ENCODE peak calls at places on chromosomes 4 and X, in seven cellular contexts. One of them, this sample, is unnamed.

GRCh38 chrX:48578661-48579128 is 4.4 kb downstream of the RBM3 start:
- DNase-seq in endodermal cell: peak
- DNase-seq in right lobe of liver: no peak
- DNase-seq in IMR-90: no peak
- DNase-seq in naive thymus-derived CD4-positive, alpha-beta T cell: no peak
- DNase-seq in colonic mucosa: no peak
- DNase-seq in transverse colon: no peak
- DNase-seq in this sample: no peak

GRCh38 chr4:75653845-75654503 is 19.2 kb downstream of the G3BP2 start:
- DNase-seq in endodermal cell: peak
- DNase-seq in right lobe of liver: no peak
- DNase-seq in IMR-90: peak
- DNase-seq in naive thymus-derived CD4-positive, alpha-beta T cell: no peak
- DNase-seq in colonic mucosa: no peak
- DNase-seq in transverse colon: no peak
- DNase-seq in this sample: no peak

GRCh38 chr4:118935819-118936218 is 47.2 kb downstream of the SYNPO2 start:
- DNase-seq in endodermal cell: no peak
- DNase-seq in right lobe of liver: no peak
- DNase-seq in IMR-90: no peak
- DNase-seq in naive thymus-derived CD4-positive, alpha-beta T cell: no peak
- DNase-seq in colonic mucosa: no peak
- DNase-seq in transverse colon: no peak
- DNase-seq in this sample: no peak

GRCh38 chr4:4334798-4335520 is 44.9 kb downstream of the ZBTB49 start:
- DNase-seq in endodermal cell: peak
- DNase-seq in right lobe of liver: peak
- DNase-seq in IMR-90: peak
- DNase-seq in naive thymus-derived CD4-positive, alpha-beta T cell: peak
- DNase-seq in colonic mucosa: peak
- DNase-seq in transverse colon: peak
- DNase-seq in this sample: peak

GRCh38 chrX:56764153-56764974 is 35.3 kb downstream of the NBDY start:
- DNase-seq in endodermal cell: peak
- DNase-seq in right lobe of liver: peak
- DNase-seq in IMR-90: peak
- DNase-seq in naive thymus-derived CD4-positive, alpha-beta T cell: peak
- DNase-seq in colonic mucosa: peak
- DNase-seq in transverse colon: peak
- DNase-seq in this sample: peak

GRCh38 chr4:67366341-67366861 is 178.9 kb downstream of the CENPC start:
- DNase-seq in endodermal cell: no peak
- DNase-seq in right lobe of liver: no peak
- DNase-seq in IMR-90: no peak
- DNase-seq in naive thymus-derived CD4-positive, alpha-beta T cell: no peak
- DNase-seq in colonic mucosa: no peak
- DNase-seq in transverse colon: no peak
- DNase-seq in this sample: no peak

GRCh38 chr4:54099287-54099958 is 540 bp upstream of the GSX2 start:
- DNase-seq in endodermal cell: peak
- DNase-seq in right lobe of liver: no peak
- DNase-seq in IMR-90: no peak
- DNase-seq in naive thymus-derived CD4-positive, alpha-beta T cell: no peak
- DNase-seq in colonic mucosa: no peak
- DNase-seq in transverse colon: no peak
- DNase-seq in this sample: no peak

GRCh38 chrX:41824551-41824950 is 98.8 kb downstream of the CASK start:
- DNase-seq in endodermal cell: peak
- DNase-seq in right lobe of liver: no peak
- DNase-seq in IMR-90: peak
- DNase-seq in naive thymus-derived CD4-positive, alpha-beta T cell: no peak
- DNase-seq in colonic mucosa: peak
- DNase-seq in transverse colon: no peak
- DNase-seq in this sample: no peak

GRCh38 chr4:110112056-110112455 is 86.4 kb downstream of the ELOVL6 start:
- DNase-seq in endodermal cell: no peak
- DNase-seq in right lobe of liver: no peak
- DNase-seq in IMR-90: no peak
- DNase-seq in naive thymus-derived CD4-positive, alpha-beta T cell: no peak
- DNase-seq in colonic mucosa: no peak
- DNase-seq in transverse colon: no peak
- DNase-seq in this sample: no peak

GRCh38 chr4:139555705-139556070 is 331 bp downstream of the SETD7 start:
- DNase-seq in endodermal cell: no peak
- DNase-seq in right lobe of liver: peak
- DNase-seq in IMR-90: no peak
- DNase-seq in naive thymus-derived CD4-positive, alpha-beta T cell: no peak
- DNase-seq in colonic mucosa: peak
- DNase-seq in transverse colon: peak
- DNase-seq in this sample: no peak

GRCh38 chr4:38050560-38051350 is 90.6 kb downstream of the PTTG2 start:
- DNase-seq in endodermal cell: no peak
- DNase-seq in right lobe of liver: no peak
- DNase-seq in IMR-90: peak
- DNase-seq in naive thymus-derived CD4-positive, alpha-beta T cell: no peak
- DNase-seq in colonic mucosa: no peak
- DNase-seq in transverse colon: no peak
- DNase-seq in this sample: no peak

GRCh38 chr4:110193822-110194761 is 4.3 kb downstream of the ELOVL6 start:
- DNase-seq in endodermal cell: peak
- DNase-seq in right lobe of liver: peak
- DNase-seq in IMR-90: peak
- DNase-seq in naive thymus-derived CD4-positive, alpha-beta T cell: peak
- DNase-seq in colonic mucosa: peak
- DNase-seq in transverse colon: peak
- DNase-seq in this sample: peak

GRCh38 chr4:105022811-105023667 is 123.6 kb upstream of the TET2 start:
- DNase-seq in endodermal cell: peak
- DNase-seq in right lobe of liver: no peak
- DNase-seq in IMR-90: peak
- DNase-seq in naive thymus-derived CD4-positive, alpha-beta T cell: no peak
- DNase-seq in colonic mucosa: no peak
- DNase-seq in transverse colon: no peak
- DNase-seq in this sample: no peak

GRCh38 chrX:11460347-11460746 is 167.1 kb downstream of the AMELX start:
- DNase-seq in endodermal cell: no peak
- DNase-seq in right lobe of liver: no peak
- DNase-seq in IMR-90: no peak
- DNase-seq in naive thymus-derived CD4-positive, alpha-beta T cell: no peak
- DNase-seq in colonic mucosa: no peak
- DNase-seq in transverse colon: no peak
- DNase-seq in this sample: no peak

GRCh38 chrX:155959018-155959587 is 38.4 kb upstream of the IL9R start:
- DNase-seq in endodermal cell: no peak
- DNase-seq in right lobe of liver: no peak
- DNase-seq in IMR-90: no peak
- DNase-seq in naive thymus-derived CD4-positive, alpha-beta T cell: no peak
- DNase-seq in colonic mucosa: no peak
- DNase-seq in transverse colon: no peak
- DNase-seq in this sample: peak

GRCh38 chr4:90181644-90182043 is 54.5 kb downstream of the CCSER1 start:
- DNase-seq in endodermal cell: no peak
- DNase-seq in right lobe of liver: no peak
- DNase-seq in IMR-90: no peak
- DNase-seq in naive thymus-derived CD4-positive, alpha-beta T cell: no peak
- DNase-seq in colonic mucosa: peak
- DNase-seq in transverse colon: no peak
- DNase-seq in this sample: no peak

GRCh38 chr4:163744861-163745260 is 250.4 kb downstream of the TMA16 start:
- DNase-seq in endodermal cell: no peak
- DNase-seq in right lobe of liver: no peak
- DNase-seq in IMR-90: no peak
- DNase-seq in naive thymus-derived CD4-positive, alpha-beta T cell: no peak
- DNase-seq in colonic mucosa: no peak
- DNase-seq in transverse colon: no peak
- DNase-seq in this sample: no peak

GRCh38 chr4:26858947-26859401 is 1.7 kb upstream of the STIM2 start:
- DNase-seq in endodermal cell: no peak
- DNase-seq in right lobe of liver: no peak
- DNase-seq in IMR-90: peak
- DNase-seq in naive thymus-derived CD4-positive, alpha-beta T cell: no peak
- DNase-seq in colonic mucosa: no peak
- DNase-seq in transverse colon: no peak
- DNase-seq in this sample: no peak
- H3K27ac ChIP-seq in endodermal cell: no peak
- H3K27ac ChIP-seq in right lobe of liver: peak
- H3K27ac ChIP-seq in IMR-90: no peak
- H3K27ac ChIP-seq in naive thymus-derived CD4-positive, alpha-beta T cell: peak
- H3K27ac ChIP-seq in colonic mucosa: peak
- H3K27ac ChIP-seq in transverse colon: peak
- H3K27ac ChIP-seq in this sample: no peak

DNA sequence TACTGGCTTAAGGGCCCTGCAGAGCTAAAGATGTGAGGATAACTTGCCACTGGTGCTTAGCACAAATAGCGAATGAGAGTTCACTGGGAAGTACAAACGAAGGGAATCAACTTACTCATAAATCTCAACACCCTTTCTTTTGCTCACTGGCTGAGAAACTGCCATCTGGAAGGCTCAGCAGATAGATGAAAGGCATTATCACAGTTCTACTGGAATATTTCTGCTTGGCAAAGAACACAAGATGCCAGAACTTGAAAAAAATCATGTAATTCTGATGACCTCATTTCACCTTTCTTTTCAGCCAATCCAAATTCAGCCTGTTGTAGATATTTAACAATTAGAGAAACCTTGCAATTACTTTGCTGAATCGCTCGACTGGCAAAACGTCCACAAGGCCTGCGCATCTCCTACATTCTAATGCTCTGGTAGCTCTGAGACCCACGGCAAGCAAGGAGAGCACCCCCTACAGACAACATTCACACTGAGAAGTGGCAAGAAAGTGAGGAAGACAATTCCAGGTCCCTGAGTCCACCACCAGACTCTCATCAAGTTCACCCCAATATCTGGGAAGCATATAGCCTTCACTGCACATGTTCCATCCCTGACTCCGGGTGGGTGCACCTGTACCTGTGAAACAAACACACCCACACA is 27.5 kb downstream of the TSPAN5 start:
- DNase-seq in endodermal cell: no peak
- DNase-seq in right lobe of liver: no peak
- DNase-seq in IMR-90: peak
- DNase-seq in naive thymus-derived CD4-positive, alpha-beta T cell: no peak
- DNase-seq in colonic mucosa: no peak
- DNase-seq in transverse colon: no peak
- DNase-seq in this sample: no peak
- H3K4me3 ChIP-seq in endodermal cell: no peak
- H3K4me3 ChIP-seq in right lobe of liver: no peak
- H3K4me3 ChIP-seq in IMR-90: no peak
- H3K4me3 ChIP-seq in naive thymus-derived CD4-positive, alpha-beta T cell: no peak
- H3K4me3 ChIP-seq in colonic mucosa: no peak
- H3K4me3 ChIP-seq in transverse colon: no peak
- H3K4me3 ChIP-seq in this sample: no peak

GRCh38 chrX:70481424-70481823 is 36.8 kb downstream of the DLG3 start:
- DNase-seq in endodermal cell: no peak
- DNase-seq in right lobe of liver: no peak
- DNase-seq in IMR-90: no peak
- DNase-seq in naive thymus-derived CD4-positive, alpha-beta T cell: no peak
- DNase-seq in colonic mucosa: no peak
- DNase-seq in transverse colon: no peak
- DNase-seq in this sample: no peak

GRCh38 chrX:70479197-70479969 is 34.7 kb downstream of the DLG3 start:
- DNase-seq in endodermal cell: no peak
- DNase-seq in right lobe of liver: no peak
- DNase-seq in IMR-90: peak
- DNase-seq in naive thymus-derived CD4-positive, alpha-beta T cell: no peak
- DNase-seq in colonic mucosa: no peak
- DNase-seq in transverse colon: peak
- DNase-seq in this sample: no peak

GRCh38 chrX:70478521-70478920 is 33.9 kb downstream of the DLG3 start:
- DNase-seq in endodermal cell: no peak
- DNase-seq in right lobe of liver: no peak
- DNase-seq in IMR-90: no peak
- DNase-seq in naive thymus-derived CD4-positive, alpha-beta T cell: no peak
- DNase-seq in colonic mucosa: no peak
- DNase-seq in transverse colon: no peak
- DNase-seq in this sample: no peak

GRCh38 chrX:70480660-70481018 is 36.0 kb downstream of the DLG3 start:
- DNase-seq in endodermal cell: no peak
- DNase-seq in right lobe of liver: no peak
- DNase-seq in IMR-90: no peak
- DNase-seq in naive thymus-derived CD4-positive, alpha-beta T cell: no peak
- DNase-seq in colonic mucosa: no peak
- DNase-seq in transverse colon: no peak
- DNase-seq in this sample: no peak

DNA sequence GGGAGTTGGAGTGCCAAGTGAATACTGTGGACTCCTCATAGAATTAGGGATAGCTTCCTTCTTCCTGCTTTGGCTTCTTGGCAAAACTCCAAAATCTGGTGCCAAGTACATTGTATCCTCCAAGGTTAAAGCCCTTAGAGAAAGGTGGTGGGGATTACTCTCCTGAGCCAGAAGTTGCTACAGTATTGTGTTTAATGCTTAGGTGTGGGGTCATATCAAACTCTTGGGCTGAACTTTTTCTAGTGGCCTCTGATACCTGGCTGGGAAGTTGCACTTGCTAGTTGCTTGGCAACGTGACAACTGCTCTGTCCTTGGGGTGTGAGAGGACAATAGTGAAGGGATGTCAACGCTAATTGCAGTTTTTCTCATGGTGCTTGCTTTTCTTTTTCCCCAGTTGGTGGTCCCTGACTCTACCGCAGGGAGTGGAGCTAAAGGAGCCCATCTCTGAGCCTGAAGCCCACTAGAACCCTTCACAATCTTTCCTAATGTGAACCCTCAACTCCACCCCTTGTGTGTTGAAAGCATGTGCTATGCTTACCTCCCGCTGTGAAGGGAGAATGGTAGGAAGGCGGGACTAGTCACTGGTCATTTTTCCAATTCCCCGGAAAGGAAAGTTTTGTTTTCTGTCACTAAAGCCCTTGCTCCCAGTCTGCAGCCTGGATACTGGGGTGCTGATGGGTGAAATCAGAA is 35.5 kb downstream of the DLG3 start:
- DNase-seq in endodermal cell: peak
- DNase-seq in right lobe of liver: no peak
- DNase-seq in IMR-90: no peak
- DNase-seq in naive thymus-derived CD4-positive, alpha-beta T cell: no peak
- DNase-seq in colonic mucosa: peak
- DNase-seq in transverse colon: peak
- DNase-seq in this sample: no peak
- H3K27ac ChIP-seq in endodermal cell: no peak
- H3K27ac ChIP-seq in right lobe of liver: no peak
- H3K27ac ChIP-seq in IMR-90: peak
- H3K27ac ChIP-seq in naive thymus-derived CD4-positive, alpha-beta T cell: no peak
- H3K27ac ChIP-seq in colonic mucosa: peak
- H3K27ac ChIP-seq in transverse colon: peak
- H3K27ac ChIP-seq in this sample: no peak

DNA sequence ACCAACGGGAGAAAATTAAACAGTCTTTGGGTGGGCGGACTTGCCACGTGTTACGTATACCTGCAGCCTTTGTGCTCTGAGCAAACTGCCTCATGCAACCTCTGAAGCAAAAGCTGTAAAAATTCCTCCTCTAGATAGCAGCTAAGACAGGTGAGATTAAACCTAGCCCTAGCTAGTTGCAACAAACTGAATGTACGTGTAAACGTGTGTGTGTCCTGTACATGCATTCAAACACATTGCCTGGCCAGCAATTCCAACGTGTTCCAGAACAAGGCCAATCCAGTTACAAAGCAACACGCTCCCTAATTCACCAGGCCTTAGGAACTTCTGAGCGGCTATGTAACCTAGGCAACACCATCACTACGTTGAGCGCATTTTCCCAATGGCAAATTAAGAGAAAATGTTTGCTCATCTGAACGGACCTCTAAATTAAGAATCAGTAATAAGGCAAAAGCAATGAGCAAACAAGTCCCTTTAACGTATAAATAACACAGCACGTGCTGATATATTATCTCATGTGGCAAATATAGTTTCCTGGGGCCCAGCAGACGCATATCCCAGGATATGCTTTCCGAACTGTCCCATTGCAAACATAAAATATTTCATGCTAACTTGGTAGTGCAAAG is 792 bp downstream of the PPID start:
- DNase-seq in endodermal cell: peak
- DNase-seq in right lobe of liver: no peak
- DNase-seq in IMR-90: peak
- DNase-seq in naive thymus-derived CD4-positive, alpha-beta T cell: no peak
- DNase-seq in colonic mucosa: peak
- DNase-seq in transverse colon: no peak
- DNase-seq in this sample: no peak
- H3K4me3 ChIP-seq in endodermal cell: peak
- H3K4me3 ChIP-seq in right lobe of liver: peak
- H3K4me3 ChIP-seq in IMR-90: peak
- H3K4me3 ChIP-seq in naive thymus-derived CD4-positive, alpha-beta T cell: peak
- H3K4me3 ChIP-seq in colonic mucosa: peak
- H3K4me3 ChIP-seq in transverse colon: peak
- H3K4me3 ChIP-seq in this sample: peak

This sample was measured in iPS DF 6.9.